ENCODE peak calls at places on chromosomes 1 and 21, in five cellular contexts. One of them, this sample, is unnamed.

GRCh38 chr1:119380304-119380703 is 11.7 kb downstream of the HAO2 start:
- DNase-seq in Peyer's patch: no peak
- DNase-seq in T follicular helper cell: no peak
- DNase-seq in HS-5: no peak
- DNase-seq in stimulated activated naive CD4-positive, alpha-beta T cell treated with Interleukin-2 at 50 U/mL for 16 hours: no peak
- DNase-seq in this sample: no peak

GRCh38 chr1:228311091-228311490 is 95.5 kb downstream of the TRIM11 start:
- DNase-seq in stimulated activated naive CD4-positive, alpha-beta T cell treated with Interleukin-2 at 50 U/mL for 16 hours: no peak
- DNase-seq in Peyer's patch: no peak
- DNase-seq in HS-5: no peak
- DNase-seq in T follicular helper cell: no peak
- DNase-seq in this sample: no peak

GRCh38 chr1:232962761-232963357 is 12.4 kb downstream of the NTPCR start:
- DNase-seq in Peyer's patch: no peak
- DNase-seq in HS-5: no peak
- DNase-seq in T follicular helper cell: no peak
- DNase-seq in stimulated activated naive CD4-positive, alpha-beta T cell treated with Interleukin-2 at 50 U/mL for 16 hours: no peak
- DNase-seq in this sample: no peak

GRCh38 chr1:32180186-32181060 is 948 bp downstream of the TXLNA start:
- DNase-seq in HS-5: no peak
- DNase-seq in stimulated activated naive CD4-positive, alpha-beta T cell treated with Interleukin-2 at 50 U/mL for 16 hours: peak; percentile 33
- DNase-seq in T follicular helper cell: no peak
- DNase-seq in Peyer's patch: peak; percentile 71
- DNase-seq in this sample: no peak

GRCh38 chr1:239354211-239354610 is 32.2 kb upstream of the CHRM3 start:
- DNase-seq in Peyer's patch: no peak
- DNase-seq in stimulated activated naive CD4-positive, alpha-beta T cell treated with Interleukin-2 at 50 U/mL for 16 hours: no peak
- DNase-seq in T follicular helper cell: no peak
- DNase-seq in HS-5: no peak
- DNase-seq in this sample: no peak

GRCh38 chr1:22804333-22804906 is 93.8 kb downstream of the EPHB2 start:
- DNase-seq in HS-5: no peak
- DNase-seq in T follicular helper cell: no peak
- DNase-seq in stimulated activated naive CD4-positive, alpha-beta T cell treated with Interleukin-2 at 50 U/mL for 16 hours: no peak
- DNase-seq in Peyer's patch: no peak
- DNase-seq in this sample: no peak

GRCh38 chr1:64437453-64437852 is 32.5 kb upstream of the CACHD1 start:
- DNase-seq in T follicular helper cell: no peak
- DNase-seq in HS-5: no peak
- DNase-seq in stimulated activated naive CD4-positive, alpha-beta T cell treated with Interleukin-2 at 50 U/mL for 16 hours: no peak
- DNase-seq in Peyer's patch: no peak
- DNase-seq in this sample: no peak

GRCh38 chr1:11753555-11754208 is 8.3 kb upstream of the C1orf167 start:
- DNase-seq in stimulated activated naive CD4-positive, alpha-beta T cell treated with Interleukin-2 at 50 U/mL for 16 hours: no peak
- DNase-seq in HS-5: no peak
- DNase-seq in T follicular helper cell: no peak
- DNase-seq in Peyer's patch: no peak
- DNase-seq in this sample: no peak

GRCh38 chr1:54543729-54544496 is 4.1 kb upstream of the ACOT11 start:
- DNase-seq in stimulated activated naive CD4-positive, alpha-beta T cell treated with Interleukin-2 at 50 U/mL for 16 hours: no peak
- DNase-seq in Peyer's patch: no peak
- DNase-seq in HS-5: no peak
- DNase-seq in T follicular helper cell: no peak
- DNase-seq in this sample: no peak

GRCh38 chr1:92329356-92330129 is 30.7 kb downstream of the RPAP2 start:
- DNase-seq in stimulated activated naive CD4-positive, alpha-beta T cell treated with Interleukin-2 at 50 U/mL for 16 hours: no peak
- DNase-seq in T follicular helper cell: no peak
- DNase-seq in HS-5: peak; percentile 54
- DNase-seq in Peyer's patch: no peak
- DNase-seq in this sample: no peak

GRCh38 chr1:160096491-160097116 is 1.8 kb downstream of the IGSF8 start:
- DNase-seq in T follicular helper cell: no peak
- DNase-seq in Peyer's patch: no peak
- DNase-seq in stimulated activated naive CD4-positive, alpha-beta T cell treated with Interleukin-2 at 50 U/mL for 16 hours: no peak
- DNase-seq in HS-5: no peak
- DNase-seq in this sample: no peak

GRCh38 chr1:183318433-183318832 is 99.7 kb downstream of the NMNAT2 start:
- DNase-seq in stimulated activated naive CD4-positive, alpha-beta T cell treated with Interleukin-2 at 50 U/mL for 16 hours: no peak
- DNase-seq in HS-5: peak; percentile 56
- DNase-seq in Peyer's patch: no peak
- DNase-seq in T follicular helper cell: no peak
- DNase-seq in this sample: peak; percentile 74

GRCh38 chr1:39609618-39610331 is 29.7 kb downstream of the HEYL start:
- DNase-seq in Peyer's patch: peak; percentile 69
- DNase-seq in HS-5: no peak
- DNase-seq in stimulated activated naive CD4-positive, alpha-beta T cell treated with Interleukin-2 at 50 U/mL for 16 hours: peak; percentile 79
- DNase-seq in T follicular helper cell: peak; percentile 44
- DNase-seq in this sample: no peak

GRCh38 chr1:30969903-30970302 is 61.3 kb upstream of the SDC3 start:
- DNase-seq in Peyer's patch: no peak
- DNase-seq in T follicular helper cell: no peak
- DNase-seq in stimulated activated naive CD4-positive, alpha-beta T cell treated with Interleukin-2 at 50 U/mL for 16 hours: no peak
- DNase-seq in HS-5: no peak
- DNase-seq in this sample: no peak

GRCh38 chr1:39574646-39575045 is 1.9 kb downstream of the PABPC4 start:
- DNase-seq in Peyer's patch: no peak
- DNase-seq in HS-5: no peak
- DNase-seq in T follicular helper cell: no peak
- DNase-seq in stimulated activated naive CD4-positive, alpha-beta T cell treated with Interleukin-2 at 50 U/mL for 16 hours: no peak
- DNase-seq in this sample: no peak

GRCh38 chr1:71667224-71667623 is 586.4 kb upstream of the ZRANB2 start:
- DNase-seq in stimulated activated naive CD4-positive, alpha-beta T cell treated with Interleukin-2 at 50 U/mL for 16 hours: no peak
- DNase-seq in HS-5: no peak
- DNase-seq in T follicular helper cell: no peak
- DNase-seq in Peyer's patch: no peak
- DNase-seq in this sample: no peak

GRCh38 chr1:64242895-64243756 is 39.7 kb downstream of the UBE2U start:
- DNase-seq in stimulated activated naive CD4-positive, alpha-beta T cell treated with Interleukin-2 at 50 U/mL for 16 hours: no peak
- DNase-seq in T follicular helper cell: no peak
- DNase-seq in HS-5: no peak
- DNase-seq in Peyer's patch: no peak
- DNase-seq in this sample: no peak

GRCh38 chr1:160491017-160491416 is 32.0 kb downstream of the SLAMF6 start:
- DNase-seq in stimulated activated naive CD4-positive, alpha-beta T cell treated with Interleukin-2 at 50 U/mL for 16 hours: no peak
- DNase-seq in Peyer's patch: no peak
- DNase-seq in HS-5: no peak
- DNase-seq in T follicular helper cell: no peak
- DNase-seq in this sample: no peak

GRCh38 chr1:203051841-203052324 is 25.6 kb downstream of the PPFIA4 start:
- DNase-seq in stimulated activated naive CD4-positive, alpha-beta T cell treated with Interleukin-2 at 50 U/mL for 16 hours: no peak
- DNase-seq in Peyer's patch: no peak
- DNase-seq in T follicular helper cell: no peak
- DNase-seq in HS-5: no peak
- DNase-seq in this sample: no peak

GRCh38 chr1:46401514-46401913 is 7.4 kb downstream of the FAAH start:
- DNase-seq in HS-5: no peak
- DNase-seq in Peyer's patch: no peak
- DNase-seq in stimulated activated naive CD4-positive, alpha-beta T cell treated with Interleukin-2 at 50 U/mL for 16 hours: no peak
- DNase-seq in T follicular helper cell: no peak
- DNase-seq in this sample: peak; percentile 4

GRCh38 chr1:207097871-207098324 is 6.1 kb upstream of the C4BPA start:
- DNase-seq in Peyer's patch: no peak
- DNase-seq in T follicular helper cell: no peak
- DNase-seq in HS-5: no peak
- DNase-seq in stimulated activated naive CD4-positive, alpha-beta T cell treated with Interleukin-2 at 50 U/mL for 16 hours: peak; percentile 5
- DNase-seq in this sample: no peak

GRCh38 chr21:39136711-39137110 is 46.5 kb downstream of the PSMG1 start:
- DNase-seq in HS-5: no peak
- DNase-seq in Peyer's patch: no peak
- DNase-seq in T follicular helper cell: no peak
- DNase-seq in stimulated activated naive CD4-positive, alpha-beta T cell treated with Interleukin-2 at 50 U/mL for 16 hours: no peak
- DNase-seq in this sample: no peak

GRCh38 chr1:16047791-16048475 is 4.4 kb downstream of the CLCNKB start:
- DNase-seq in T follicular helper cell: no peak
- DNase-seq in Peyer's patch: no peak
- DNase-seq in HS-5: no peak
- DNase-seq in stimulated activated naive CD4-positive, alpha-beta T cell treated with Interleukin-2 at 50 U/mL for 16 hours: no peak
- DNase-seq in this sample: no peak

GRCh38 chr1:174713796-174714195 is 266.0 kb downstream of the GPR52 start:
- DNase-seq in stimulated activated naive CD4-positive, alpha-beta T cell treated with Interleukin-2 at 50 U/mL for 16 hours: no peak
- DNase-seq in HS-5: no peak
- DNase-seq in Peyer's patch: no peak
- DNase-seq in T follicular helper cell: no peak
- DNase-seq in this sample: no peak

GRCh38 chr1:12465126-12465525 is 152.9 kb downstream of the DHRS3 start:
- DNase-seq in HS-5: no peak
- DNase-seq in T follicular helper cell: no peak
- DNase-seq in Peyer's patch: no peak
- DNase-seq in stimulated activated naive CD4-positive, alpha-beta T cell treated with Interleukin-2 at 50 U/mL for 16 hours: no peak
- DNase-seq in this sample: no peak

GRCh38 chr1:248821101-248821500 is 4.6 kb downstream of the SH3BP5L start:
- DNase-seq in Peyer's patch: no peak
- DNase-seq in HS-5: peak; percentile 93
- DNase-seq in stimulated activated naive CD4-positive, alpha-beta T cell treated with Interleukin-2 at 50 U/mL for 16 hours: no peak
- DNase-seq in T follicular helper cell: no peak
- DNase-seq in this sample: no peak

GRCh38 chr1:64515427-64515826 is 45.5 kb downstream of the CACHD1 start:
- DNase-seq in stimulated activated naive CD4-positive, alpha-beta T cell treated with Interleukin-2 at 50 U/mL for 16 hours: no peak
- DNase-seq in HS-5: no peak
- DNase-seq in T follicular helper cell: no peak
- DNase-seq in Peyer's patch: no peak
- DNase-seq in this sample: no peak

GRCh38 chr1:93079685-93080141 is 630 bp downstream of the MTF2 start:
- DNase-seq in HS-5: no peak
- DNase-seq in Peyer's patch: no peak
- DNase-seq in T follicular helper cell: peak; percentile 12
- DNase-seq in stimulated activated naive CD4-positive, alpha-beta T cell treated with Interleukin-2 at 50 U/mL for 16 hours: no peak
- DNase-seq in this sample: no peak

GRCh38 chr1:13948851-13949490 is 249.0 kb downstream of the PRDM2 start:
- DNase-seq in Peyer's patch: no peak
- DNase-seq in HS-5: no peak
- DNase-seq in T follicular helper cell: no peak
- DNase-seq in stimulated activated naive CD4-positive, alpha-beta T cell treated with Interleukin-2 at 50 U/mL for 16 hours: no peak
- DNase-seq in this sample: no peak

GRCh38 chr1:111450185-111450584 is 921 bp downstream of the ATP5PB start:
- DNase-seq in HS-5: no peak
- DNase-seq in T follicular helper cell: no peak
- DNase-seq in Peyer's patch: no peak
- DNase-seq in stimulated activated naive CD4-positive, alpha-beta T cell treated with Interleukin-2 at 50 U/mL for 16 hours: no peak
- DNase-seq in this sample: no peak

GRCh38 chr1:203177471-203178039 is 1.9 kb upstream of the MYBPH start:
- DNase-seq in HS-5: peak; percentile 38
- DNase-seq in stimulated activated naive CD4-positive, alpha-beta T cell treated with Interleukin-2 at 50 U/mL for 16 hours: no peak
- DNase-seq in T follicular helper cell: no peak
- DNase-seq in Peyer's patch: peak; percentile 21
- DNase-seq in this sample: no peak

GRCh38 chr1:224780736-224781135 is 148.7 kb upstream of the DNAH14 start:
- DNase-seq in stimulated activated naive CD4-positive, alpha-beta T cell treated with Interleukin-2 at 50 U/mL for 16 hours: no peak
- DNase-seq in Peyer's patch: no peak
- DNase-seq in HS-5: no peak
- DNase-seq in T follicular helper cell: no peak
- DNase-seq in this sample: no peak

GRCh38 chr21:41128981-41129380 is 39.0 kb upstream of the BACE2 start:
- DNase-seq in stimulated activated naive CD4-positive, alpha-beta T cell treated with Interleukin-2 at 50 U/mL for 16 hours: no peak
- DNase-seq in HS-5: no peak
- DNase-seq in Peyer's patch: no peak
- DNase-seq in T follicular helper cell: no peak
- DNase-seq in this sample: no peak

GRCh38 chr1:3644273-3644672 is 5.6 kb downstream of the WRAP73 start:
- DNase-seq in stimulated activated naive CD4-positive, alpha-beta T cell treated with Interleukin-2 at 50 U/mL for 16 hours: no peak
- DNase-seq in HS-5: no peak
- DNase-seq in T follicular helper cell: no peak
- DNase-seq in Peyer's patch: peak; percentile 6
- DNase-seq in this sample: no peak

GRCh38 chr1:45979778-45980176 is 152.7 kb downstream of the PIK3R3 start:
- DNase-seq in T follicular helper cell: no peak
- DNase-seq in Peyer's patch: peak; percentile 63
- DNase-seq in HS-5: no peak
- DNase-seq in stimulated activated naive CD4-positive, alpha-beta T cell treated with Interleukin-2 at 50 U/mL for 16 hours: no peak
- DNase-seq in this sample: no peak

GRCh38 chr1:19113362-19114092 is 96.5 kb downstream of the UBR4 start:
- DNase-seq in stimulated activated naive CD4-positive, alpha-beta T cell treated with Interleukin-2 at 50 U/mL for 16 hours: no peak
- DNase-seq in HS-5: no peak
- DNase-seq in Peyer's patch: no peak
- DNase-seq in T follicular helper cell: peak; percentile 4
- DNase-seq in this sample: no peak

GRCh38 chr21:29125199-29125598 is 5.2 kb upstream of the MAP3K7CL start:
- DNase-seq in HS-5: no peak
- DNase-seq in Peyer's patch: no peak
- DNase-seq in stimulated activated naive CD4-positive, alpha-beta T cell treated with Interleukin-2 at 50 U/mL for 16 hours: no peak
- DNase-seq in T follicular helper cell: no peak
- DNase-seq in this sample: no peak

GRCh38 chr1:232793944-232794343 is 11.3 kb upstream of the MAP10 start:
- DNase-seq in Peyer's patch: no peak
- DNase-seq in stimulated activated naive CD4-positive, alpha-beta T cell treated with Interleukin-2 at 50 U/mL for 16 hours: no peak
- DNase-seq in T follicular helper cell: no peak
- DNase-seq in HS-5: peak; percentile 26
- DNase-seq in this sample: peak; percentile 40

This sample was measured in epithelial cell of proximal tubule.